ENCODE peak calls at places on chromosomes 11 and 22, in five cellular contexts. E, X, P, T and O are unnamed samples.

GRCh38 chr11:126405906-126406305 is 50.4 kb downstream of the ST3GAL4 start:
- DNase-seq in E (no peak), X (no peak), P (no peak), T (peak; percentile 40), O (no peak)

GRCh38 chr22:24578355-24579241 is 14.3 kb downstream of the LRRC75B start:
- DNase-seq in E (no peak), X (no peak), P (no peak), T (peak; percentile 3), O (no peak)

GRCh38 chr11:17014774-17015638 is 792 bp upstream of the PLEKHA7 start:
- DNase-seq in E (peak; percentile 49), X (peak; percentile 33), P (no peak), T (no peak), O (peak; percentile 75)

GRCh38 chr11:39078465-39078864 is 2381.0 kb downstream of the LRRC4C start:
- DNase-seq in E (no peak), X (no peak), P (no peak), T (no peak), O (no peak)

GRCh38 chr11:123841189-123841588 is 35.0 kb upstream of the OR6M1 start:
- DNase-seq in E (no peak), X (peak; percentile 16), P (no peak), T (no peak), O (no peak)

GRCh38 chr11:95014184-95014821 is 10.8 kb upstream of the KDM4E start:
- DNase-seq in E (no peak), X (no peak), P (no peak), T (no peak), O (no peak)

GRCh38 chr11:8055836-8056526 is 25.0 kb upstream of the TUB start:
- DNase-seq in E (peak; percentile 61), X (no peak), P (no peak), T (peak; percentile 68), O (no peak)

GRCh38 chr11:79314906-79315689 is 125.7 kb downstream of the TENM4 start:
- DNase-seq in E (no peak), X (no peak), P (no peak), T (no peak), O (no peak)

GRCh38 chr11:79423736-79424135 is 17.1 kb downstream of the TENM4 start:
- DNase-seq in E (no peak), X (no peak), P (no peak), T (no peak), O (no peak)

GRCh38 chr22:38452373-38453064 is 2.5 kb downstream of the KCNJ4 start:
- DNase-seq in E (no peak), X (no peak), P (no peak), T (no peak), O (no peak)

GRCh38 chr22:27799334-27800249 is 2.0 kb downstream of the MN1 start:
- DNase-seq in E (no peak), X (no peak), P (no peak), T (no peak), O (no peak)

GRCh38 chr11:102061276-102061675 is 14.0 kb downstream of the CFAP300 start:
- DNase-seq in E (no peak), X (no peak), P (no peak), T (no peak), O (no peak)

GRCh38 chr11:66070604-66071325 is 693 bp downstream of the PACS1 start:
- DNase-seq in E (no peak), X (peak; percentile 35), P (peak; percentile 78), T (peak; percentile 90), O (peak; percentile 62)

GRCh38 chr11:107496011-107496410 is 38.4 kb upstream of the CWF19L2 start:
- DNase-seq in E (no peak), X (no peak), P (no peak), T (no peak), O (no peak)

GRCh38 chr11:80034801-80035200 is 594.0 kb upstream of the TENM4 start:
- DNase-seq in E (no peak), X (no peak), P (no peak), T (no peak), O (no peak)

GRCh38 chr11:77959434-77959833 is 35.0 kb downstream of the INTS4 start:
- DNase-seq in E (no peak), X (no peak), P (no peak), T (no peak), O (no peak)

GRCh38 chr11:2771758-2772466 is 72.1 kb upstream of the KCNQ1OT1 start:
- DNase-seq in E (peak; percentile 70), X (no peak), P (peak; percentile 55), T (peak; percentile 41), O (no peak)

DNA sequence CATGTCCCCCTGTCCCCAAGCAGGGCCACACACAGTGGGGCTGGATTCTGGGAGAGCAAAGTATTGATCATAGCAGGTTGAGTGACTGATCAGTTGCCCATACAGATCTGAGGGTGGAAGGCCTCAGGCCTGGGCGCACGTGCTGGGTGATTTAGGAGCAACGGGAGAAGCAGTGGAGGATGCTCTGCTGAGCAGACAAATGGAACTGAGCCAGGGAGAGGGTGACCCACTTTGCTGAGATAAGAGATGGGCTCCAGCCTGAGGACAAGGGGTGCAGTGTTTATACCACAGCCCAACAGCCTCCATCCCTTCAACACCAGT is 15.0 kb downstream of the GNAZ start:
- DNase-seq in E (no peak), X (no peak), P (no peak), T (no peak), O (no peak)
- TF ChIP-seq CTCF in E (no peak), X (no peak), P (no peak), T (no peak), O (no peak)

DNA sequence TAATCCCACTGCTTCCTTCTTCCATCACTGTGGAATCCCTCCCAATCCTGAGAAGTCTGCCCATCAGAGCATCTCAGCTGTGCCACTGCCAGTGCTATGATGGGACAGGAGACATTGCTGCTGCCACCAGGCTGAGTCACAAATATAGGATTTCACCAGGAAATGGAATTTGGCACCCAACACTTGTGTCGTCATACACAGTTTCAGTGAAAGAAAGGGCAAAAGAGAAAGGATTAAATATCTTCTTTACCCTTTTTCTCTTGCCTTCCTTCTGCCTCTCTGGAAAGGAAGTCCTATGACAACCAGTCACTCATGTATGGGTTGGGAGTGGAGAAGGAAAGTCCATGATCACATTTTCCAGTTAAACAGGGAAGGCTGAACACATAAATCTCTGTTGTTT is 133.4 kb downstream of the SPON1 start:
- DNase-seq in E (no peak), X (no peak), P (no peak), T (no peak), O (no peak)
- TF ChIP-seq CTCF in E (no peak), X (no peak), P (no peak), T (no peak), O (no peak)

GRCh38 chr11:14969922-14970323 is 2.2 kb downstream of the CALCA start:
- DNase-seq in E (no peak), X (peak; percentile 87), P (peak; percentile 72), T (peak; percentile 79), O (no peak)
- TF ChIP-seq CTCF in E (peak; percentile 82), X (peak; percentile 74), P (peak; percentile 25), T (peak; percentile 35), O (peak; percentile 70)

GRCh38 chr22:30931541-30932300 is 36.9 kb downstream of the MORC2 start:
- DNase-seq in E (no peak), X (no peak), P (no peak), T (no peak), O (no peak)

GRCh38 chr22:30930228-30930627 is 38.3 kb downstream of the MORC2 start:
- DNase-seq in E (no peak), X (no peak), P (no peak), T (no peak), O (no peak)

GRCh38 chr22:30932661-30933060 is 35.9 kb downstream of the MORC2 start:
- DNase-seq in E (no peak), X (no peak), P (no peak), T (no peak), O (no peak)

GRCh38 chr22:30933457-30933856 is 35.1 kb downstream of the MORC2 start:
- DNase-seq in E (no peak), X (no peak), P (no peak), T (no peak), O (no peak)

GRCh38 chr22:30934053-30934452 is 34.5 kb downstream of the MORC2 start:
- DNase-seq in E (no peak), X (no peak), P (no peak), T (no peak), O (no peak)
- TF ChIP-seq CTCF in E (no peak), X (no peak), P (no peak), T (no peak), O (no peak)

GRCh38 chr11:81644239-81644840 is 1089.3 kb downstream of the FAM181B start:
- DNase-seq in E (no peak), X (peak; percentile 16), P (no peak), T (no peak), O (peak; percentile 24)
- TF ChIP-seq CTCF in E (peak; percentile 87), X (peak; percentile 65), P (peak; percentile 66), T (peak; percentile 61), O (peak; percentile 62)

DNA sequence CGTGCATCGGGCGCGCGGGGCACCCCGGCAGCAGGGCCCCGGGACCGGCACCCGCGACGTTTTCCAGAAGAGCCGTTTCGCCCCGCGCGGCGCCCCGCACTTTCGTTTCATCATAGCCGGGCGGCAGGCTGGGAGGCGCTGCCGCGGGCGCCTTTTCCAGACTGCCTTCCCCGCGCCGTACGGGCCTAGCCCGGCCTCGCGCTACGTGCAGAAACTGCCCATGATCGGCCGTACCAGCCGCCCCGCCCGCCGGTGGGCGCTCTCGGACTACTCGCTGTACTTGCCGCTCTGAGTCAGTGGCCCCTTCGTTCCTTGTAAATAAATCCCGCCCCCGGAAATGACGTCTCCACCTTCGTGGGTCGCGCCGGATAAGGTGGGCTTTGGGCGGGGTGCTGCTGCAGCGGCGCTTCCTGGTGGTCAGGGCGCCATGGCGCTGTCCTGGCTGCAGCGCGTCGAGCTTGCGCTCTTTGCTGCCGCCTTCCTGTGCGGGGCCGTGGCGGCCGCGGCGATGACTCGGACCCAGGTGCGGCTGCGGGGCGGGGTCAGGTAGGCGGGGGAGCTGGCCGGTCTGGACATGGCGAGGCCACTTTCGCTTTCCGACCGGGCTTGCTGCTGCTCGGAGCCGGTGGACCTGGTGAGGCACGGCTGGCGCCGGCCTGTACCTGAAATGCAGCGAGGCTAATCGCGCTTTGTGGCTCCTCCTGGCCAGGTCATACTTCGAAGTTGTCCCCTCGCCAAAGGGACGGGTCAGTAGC is at the start of gene TMEM179B:
- DNase-seq in E (peak; percentile 95), X (peak; percentile 100), P (peak; percentile 98), T (peak; percentile 99), O (peak; percentile 98)
- TF ChIP-seq CTCF in E (peak; percentile 34), X (peak; percentile 69), P (peak; percentile 48), T (peak; percentile 4), O (peak; percentile 68)

DNA sequence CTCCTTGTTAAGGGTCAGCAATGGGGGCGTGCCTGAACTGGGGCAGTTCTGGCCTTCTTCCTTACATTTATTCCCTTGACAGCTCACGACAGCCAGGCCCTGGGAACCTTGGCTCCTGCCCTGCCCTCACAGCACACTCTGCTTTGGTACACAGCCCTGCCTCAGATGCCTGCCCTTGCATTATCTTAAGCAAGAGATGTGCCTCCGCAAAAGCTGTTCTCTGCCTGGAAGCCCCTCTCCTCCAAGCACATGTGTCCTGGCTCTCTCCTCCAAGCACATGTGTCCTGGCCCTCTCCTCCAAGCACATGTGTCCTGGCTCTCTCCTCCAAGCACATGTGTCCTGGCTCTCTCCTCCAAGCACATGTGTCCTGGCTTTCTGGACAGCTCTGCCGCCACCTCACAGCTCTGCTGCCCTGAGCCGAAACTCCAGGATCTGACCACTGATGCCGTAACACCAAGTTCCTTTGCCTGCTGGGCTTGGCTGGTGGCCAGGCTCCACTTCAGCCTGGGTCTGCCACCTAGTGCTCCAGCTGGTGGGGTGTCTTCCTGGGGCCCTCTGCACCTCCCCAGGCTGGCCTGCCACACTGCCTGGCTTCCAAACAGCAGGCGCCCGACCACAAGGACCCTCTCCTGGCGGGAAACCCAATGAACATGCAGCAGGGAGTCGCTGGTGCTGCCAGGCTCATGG is 53.1 kb downstream of the SCUBE1 start:
- DNase-seq in E (no peak), X (no peak), P (peak; percentile 86), T (no peak), O (no peak)
- TF ChIP-seq CTCF in E (no peak), X (no peak), P (no peak), T (no peak), O (no peak)